ENCODE peak calls at places on chromosomes 1 and 21, in four cellular contexts. T, M, N and P are unnamed samples.

GRCh38 chr1:22808186-22808845 is 97.7 kb downstream of the EPHB2 start:
- DNase-seq in T (peak; percentile 79), M (peak; percentile 27), N (no peak), P (no peak)

GRCh38 chr1:26336477-26337205 is 17.3 kb downstream of the CRYBG2 start:
- DNase-seq in T (peak; percentile 90), M (peak; percentile 88), N (peak; percentile 96), P (peak; percentile 26)

GRCh38 chr1:31203215-31203614 is 36.5 kb downstream of the NKAIN1 start:
- DNase-seq in T (peak; percentile 65), M (peak; percentile 33), N (no peak), P (no peak)

GRCh38 chr1:176118985-176119384 is 88.1 kb downstream of the COP1 start:
- DNase-seq in T (no peak), M (no peak), N (no peak), P (peak; percentile 32)

GRCh38 chr1:243440406-243440805 is 184.6 kb downstream of the SDCCAG8 start:
- DNase-seq in T (no peak), M (no peak), N (no peak), P (no peak)

GRCh38 chr21:33314096-33314495 is 10.7 kb upstream of the IFNAR1 start:
- DNase-seq in T (peak; percentile 29), M (no peak), N (no peak), P (no peak)

GRCh38 chr1:86972262-86972661 is 57.8 kb downstream of the HS2ST1 start:
- DNase-seq in T (peak; percentile 33), M (no peak), N (no peak), P (no peak)

GRCh38 chr21:34692458-34693020 is 23.7 kb downstream of the CLIC6 start:
- DNase-seq in T (no peak), M (no peak), N (no peak), P (no peak)

GRCh38 chr1:167066333-167067122 is 23.6 kb downstream of the GPA33 start:
- DNase-seq in T (peak; percentile 51), M (peak; percentile 44), N (peak; percentile 96), P (no peak)
- H3K4me3 ChIP-seq in T (peak overlapping the region; percentile 40), M (no peak overlapping the region), N (no peak overlapping the region), P (peak overlapping the region; percentile 41)

DNA sequence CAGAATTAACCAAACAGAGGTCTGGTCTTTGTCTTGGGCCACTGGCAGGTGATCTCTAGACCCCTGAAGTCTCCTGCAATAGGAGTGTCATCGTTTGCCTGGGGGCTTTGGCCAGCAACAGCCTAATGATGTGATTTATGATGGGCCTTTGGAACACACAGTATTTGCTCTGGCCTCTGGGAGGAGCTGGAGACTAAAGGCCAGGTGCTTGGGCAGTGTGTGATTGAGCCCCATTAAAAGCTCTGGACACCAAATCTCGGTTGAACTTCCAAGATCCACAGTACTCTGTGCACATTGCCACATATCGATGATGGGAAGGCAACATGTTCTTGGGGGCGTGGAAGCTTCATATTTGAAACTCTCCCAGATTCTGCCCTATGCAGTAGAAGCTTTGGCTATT is 32.0 kb upstream of the TLR5 start:
- DNase-seq in T (peak; percentile 28), M (no peak), N (no peak), P (peak; percentile 31)
- TF ChIP-seq CTCF in T (peak; percentile 73), M (no peak), N (no peak), P (peak; percentile 61)

GRCh38 chr1:200035397-200035955 is 8.0 kb downstream of the NR5A2 start:
- DNase-seq in T (no peak), M (no peak), N (no peak), P (no peak)
- H3K4me3 ChIP-seq in T (no peak overlapping the region), M (peak overlapping the region; percentile 20), N (no peak overlapping the region), P (no peak overlapping the region)

GRCh38 chr1:61842863-61843514 is 100.7 kb downstream of the PATJ start:
- DNase-seq in T (peak; percentile 5), M (no peak), N (no peak), P (peak; percentile 57)
- TF ChIP-seq CTCF in T (peak; percentile 24), M (no peak), N (no peak), P (peak; percentile 61)

GRCh38 chr1:24294757-24295371 is 24.3 kb upstream of the GRHL3 start:
- DNase-seq in T (peak; percentile 91), M (peak; percentile 36), N (no peak), P (peak; percentile 80)
- H3K4me3 ChIP-seq in T (no peak overlapping the region), M (no peak overlapping the region), N (no peak overlapping the region), P (no peak overlapping the region)

DNA sequence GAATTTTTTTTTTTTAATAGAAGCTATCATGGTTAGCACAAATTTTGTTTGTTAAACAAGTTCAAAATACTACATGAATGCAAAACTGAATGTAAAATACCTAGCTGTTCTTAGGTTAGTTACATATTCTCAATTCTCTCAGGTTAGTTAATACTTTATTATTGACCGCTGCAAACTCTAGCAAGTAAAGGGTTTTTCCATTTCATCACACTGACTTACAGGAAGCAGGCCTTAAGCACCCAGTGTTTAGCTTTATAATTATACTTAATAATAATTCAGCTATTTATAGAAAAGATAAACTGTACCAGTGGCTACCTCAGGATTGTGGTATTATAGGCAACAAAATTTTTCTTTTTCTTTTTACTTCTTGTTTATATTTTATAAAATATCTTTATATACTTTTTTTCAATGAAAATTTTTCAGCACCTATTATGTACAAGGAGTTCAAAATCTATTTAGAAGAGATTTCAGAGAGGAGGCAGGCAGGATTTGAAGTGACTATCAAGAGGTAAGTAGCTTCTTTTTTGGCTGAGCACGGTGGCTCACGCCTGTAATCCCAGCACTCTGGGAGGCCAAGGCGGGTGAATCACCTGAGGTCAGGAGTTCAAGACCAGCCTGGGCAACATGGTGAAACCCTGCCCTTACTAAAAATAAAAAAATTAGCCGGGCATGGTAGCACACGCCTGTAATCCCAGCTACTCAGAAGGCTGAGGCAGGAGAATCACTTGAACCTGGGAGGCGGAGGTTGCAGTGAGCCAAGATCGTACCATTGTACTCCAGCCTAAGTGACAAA is 17.9 kb downstream of the PLPP3 start:
- DNase-seq in T (no peak), M (no peak), N (no peak), P (no peak)
- TF ChIP-seq CTCF in T (no peak), M (no peak), N (no peak), P (no peak)

DNA sequence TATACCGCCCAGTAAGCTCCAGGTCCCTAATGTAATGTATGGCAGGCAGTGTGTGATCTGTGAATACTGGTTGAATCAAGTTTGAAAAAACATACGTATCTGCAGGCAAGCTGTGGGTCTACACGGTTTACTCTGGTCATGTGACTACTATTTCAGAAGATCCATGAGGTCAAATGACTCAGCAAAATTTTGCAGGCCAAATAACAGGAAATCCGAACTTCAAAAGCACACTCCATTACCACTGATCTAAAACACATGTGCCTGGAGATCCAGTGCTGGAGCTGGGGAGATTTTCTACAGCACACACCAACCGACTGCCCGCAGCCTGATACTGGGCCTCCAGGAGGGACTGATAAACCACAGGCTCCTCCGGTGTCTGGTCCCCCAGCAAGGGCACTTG is 64.5 kb upstream of the SLC44A3 start:
- DNase-seq in T (no peak), M (no peak), N (no peak), P (no peak)
- H3K4me3 ChIP-seq in T (no peak overlapping the region), M (no peak overlapping the region), N (no peak overlapping the region), P (no peak overlapping the region)